ENCODE peak calls at places on chromosomes 3 and 15, in seven cellular contexts. G, N, K, Z, P, L and U are unnamed samples.

GRCh38 chr15:74543583-74543982 is 2.6 kb downstream of the ARID3B start:
- DNase-seq in G (no peak), L (no peak), K (no peak), N (no peak), Z (no peak), P (no peak), U (peak; percentile 57)

GRCh38 chr3:187020376-187020775 is 90.0 kb downstream of the ST6GAL1 start:
- DNase-seq in L (peak; percentile 7), K (no peak), P (no peak), N (no peak), G (no peak), Z (no peak), U (peak; percentile 42)

GRCh38 chr3:127716334-127716733 is 43.6 kb downstream of the ABTB1 start:
- DNase-seq in P (no peak), L (no peak), N (no peak), Z (no peak), G (peak; percentile 47), K (no peak), U (no peak)

GRCh38 chr15:96354731-96355560 is 24.4 kb downstream of the NR2F2 start:
- DNase-seq in L (no peak), P (peak; percentile 82), Z (peak; percentile 57), N (no peak), K (no peak), G (no peak), U (no peak)

GRCh38 chr3:175192536-175192935 is 333.4 kb downstream of the NAALADL2 start:
- DNase-seq in G (no peak), N (no peak), L (no peak), P (no peak), K (no peak), Z (no peak), U (no peak)

GRCh38 chr3:12759693-12760565 is 870 bp upstream of the TMEM40 start:
- DNase-seq in G (no peak), L (no peak), K (no peak), P (no peak), N (no peak), Z (no peak), U (no peak)

GRCh38 chr15:64522226-64522823 is 61.9 kb downstream of the ZNF609 start:
- DNase-seq in Z (no peak), N (no peak), K (no peak), L (no peak), P (no peak), G (no peak), U (no peak)

GRCh38 chr3:125128861-125129501 is 73.2 kb upstream of the HEG1 start:
- DNase-seq in P (peak; percentile 88), K (peak; percentile 87), L (no peak), G (no peak), Z (peak; percentile 55), N (no peak), U (no peak)

GRCh38 chr3:10173095-10173925 is 8.6 kb downstream of the IRAK2 start:
- DNase-seq in P (peak; percentile 57), Z (no peak), G (no peak), K (no peak), L (no peak), N (no peak), U (no peak)

GRCh38 chr3:143135150-143135549 is 15.6 kb downstream of the CHST2 start:
- DNase-seq in P (peak; percentile 96), G (no peak), L (no peak), N (no peak), K (peak; percentile 97), Z (peak; percentile 26), U (no peak)

GRCh38 chr3:130849111-130849552 is 44.8 kb upstream of the ATP2C1 start:
- DNase-seq in K (no peak), L (no peak), P (no peak), Z (no peak), G (no peak), N (no peak), U (no peak)

GRCh38 chr3:30544811-30545210 is 61.6 kb upstream of the TGFBR2 start:
- DNase-seq in K (peak; percentile 90), Z (no peak), G (no peak), N (no peak), L (no peak), P (peak; percentile 84), U (peak; percentile 4)

GRCh38 chr15:74172751-74173544 is 562 bp upstream of the ISLR start:
- DNase-seq in K (no peak), L (peak; percentile 78), N (no peak), G (peak; percentile 57), P (no peak), Z (peak; percentile 57), U (no peak)

GRCh38 chr3:113210608-113211369 is 568 bp upstream of the BOC start:
- DNase-seq in G (no peak), K (no peak), L (no peak), N (no peak), P (no peak), Z (peak; percentile 58), U (no peak)

GRCh38 chr15:74222705-74223104 is 13.4 kb upstream of the CCDC33 start:
- DNase-seq in G (peak; percentile 71), Z (no peak), N (no peak), P (no peak), L (no peak), K (no peak), U (no peak)

GRCh38 chr15:25323420-25323819 is 115.4 kb downstream of the UBE3A start:
- DNase-seq in N (no peak), P (no peak), K (no peak), Z (no peak), G (no peak), L (no peak), U (no peak)

GRCh38 chr3:51675201-51675611 is 4.2 kb downstream of the TEX264 start:
- DNase-seq in P (peak; percentile 57), L (no peak), Z (no peak), N (no peak), K (no peak), G (no peak), U (peak; percentile 54)

GRCh38 chr3:37492977-37493471 is 318.6 kb upstream of the LRRFIP2 start:
- DNase-seq in N (no peak), K (no peak), Z (no peak), G (no peak), P (no peak), L (no peak), U (no peak)

GRCh38 chr15:100340721-100341661 is 784 bp downstream of the ADAMTS17 start:
- DNase-seq in N (no peak), P (no peak), K (no peak), G (peak; percentile 37), L (no peak), Z (peak; percentile 54), U (no peak)

GRCh38 chr3:189316296-189317019 is 144.7 kb downstream of the TPRG1 start:
- DNase-seq in P (no peak), K (no peak), L (no peak), G (no peak), N (no peak), Z (peak; percentile 59), U (no peak)

GRCh38 chr3:125310623-125311076 is 64.5 kb downstream of the ZNF148 start:
- DNase-seq in P (no peak), K (no peak), L (no peak), N (no peak), Z (no peak), G (no peak), U (peak; percentile 75)

GRCh38 chr3:12751548-12751947 is 7.5 kb downstream of the TMEM40 start:
- DNase-seq in P (peak; percentile 72), K (no peak), N (no peak), Z (no peak), L (no peak), G (no peak), U (no peak)

GRCh38 chr3:409011-409410 is 212.4 kb downstream of the CHL1 start:
- DNase-seq in P (no peak), Z (no peak), G (no peak), N (no peak), L (no peak), K (no peak), U (no peak)

GRCh38 chr3:411183-411681 is 214.7 kb downstream of the CHL1 start:
- DNase-seq in L (no peak), K (no peak), N (no peak), G (no peak), Z (no peak), P (no peak), U (no peak)

DNA sequence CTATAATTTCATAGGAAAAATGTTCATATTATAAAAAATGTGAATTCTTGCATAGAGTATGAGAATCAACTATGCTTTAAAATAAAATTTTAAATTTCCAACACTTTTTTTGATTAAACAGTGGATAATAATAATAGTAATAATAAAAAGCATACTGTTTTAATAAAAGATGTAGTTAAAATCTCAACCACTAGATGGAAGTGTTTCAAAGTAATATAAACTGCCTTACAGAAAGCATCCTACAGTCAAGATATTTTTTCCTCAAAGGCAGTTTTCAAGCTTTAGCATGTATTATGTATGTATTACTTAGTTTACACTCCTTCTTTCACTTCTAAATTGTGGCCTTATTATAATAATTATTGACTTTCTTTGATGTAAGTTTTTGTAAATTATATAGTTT is 217.5 kb downstream of the CHL1 start:
- DNase-seq in P (no peak), L (no peak), Z (peak; percentile 49), K (no peak), N (peak; percentile 5), G (no peak), U (no peak)
- TF ChIP-seq CTCF in P (peak; percentile 73), L (peak; percentile 58), Z (peak; percentile 54), K (no peak), N (peak; percentile 20), G (peak; percentile 81), U (peak; percentile 47)

DNA sequence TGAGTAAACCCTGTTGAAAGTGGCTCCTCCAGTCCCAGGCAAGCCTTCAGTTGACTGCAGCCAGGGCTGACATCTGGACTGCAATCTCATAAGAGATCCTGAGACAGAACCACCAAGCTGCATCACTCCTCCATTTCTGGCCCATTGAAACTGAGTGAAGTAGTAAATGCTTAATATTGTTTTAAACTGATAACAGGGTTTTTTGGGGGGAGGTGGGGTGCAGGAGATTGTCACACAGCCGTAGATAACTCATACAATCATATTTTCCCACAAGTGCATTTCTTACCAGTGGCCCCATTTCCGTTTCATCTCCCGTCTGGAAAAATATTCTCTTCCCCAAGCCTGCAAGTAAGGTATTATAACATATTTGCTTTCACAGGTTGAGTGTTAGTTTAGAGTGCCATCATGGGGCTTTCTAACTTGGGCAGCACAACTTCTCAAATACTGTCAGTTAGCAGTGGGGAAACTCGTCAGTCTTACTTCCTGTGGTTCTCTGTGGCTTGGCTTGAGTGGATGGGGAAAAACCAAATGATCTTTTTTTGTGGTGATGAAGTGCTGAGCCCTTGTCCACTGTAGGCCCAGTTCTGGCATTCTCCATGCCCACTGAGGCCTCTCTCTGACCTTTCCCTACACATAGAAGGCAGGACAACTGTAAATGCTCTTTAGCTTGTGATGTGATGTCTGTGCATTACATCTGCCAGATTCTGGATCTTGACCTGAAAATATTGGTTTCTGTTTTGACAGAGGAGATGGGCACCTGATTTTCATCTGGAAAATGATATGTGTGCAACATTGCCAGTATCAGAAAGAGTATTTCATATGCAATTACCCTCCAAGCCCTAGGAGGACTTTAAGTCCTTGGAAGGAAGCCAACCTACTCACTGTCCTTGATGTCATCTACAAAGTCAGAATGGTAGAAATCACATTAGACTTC is 90.1 kb upstream of the BHLHE40 start:
- DNase-seq in K (no peak), P (peak; percentile 5), N (peak; percentile 46), G (no peak), Z (no peak), L (no peak), U (peak; percentile 59)
- TF ChIP-seq CTCF in K (no peak), P (no peak), N (no peak), G (no peak), Z (no peak), L (no peak), U (no peak)

GRCh38 chr15:83993591-83993990 is 242.0 kb upstream of the GOLGA6L4 start:
- DNase-seq in N (peak; percentile 21), K (no peak), L (no peak), G (no peak), Z (no peak), P (no peak), U (no peak)
- TF ChIP-seq CTCF in N (peak; percentile 40), K (no peak), L (no peak), G (no peak), Z (no peak), P (no peak), U (peak; percentile 14)

GRCh38 chr15:28995721-28996120 is 109.9 kb downstream of the APBA2 start:
- DNase-seq in G (no peak), Z (no peak), N (no peak), P (no peak), L (no peak), K (no peak), U (no peak)
- TF ChIP-seq CTCF in G (no peak), Z (no peak), N (no peak), P (no peak), L (no peak), K (no peak), U (no peak)